ENCODE peak calls at places on chromosomes 1 and 21, in eight cellular contexts. B, T, P, D, Q, X, L and K are unnamed samples.

GRCh38 chr1:198935371-198935921 is 296.6 kb downstream of the PTPRC start:
- DNase-seq in B (peak; percentile 98), T (peak; percentile 92), P (peak; percentile 57), D (peak; percentile 69), Q (peak; percentile 57), X (peak; percentile 84), L (peak; percentile 25), K (peak; percentile 63)

GRCh38 chr1:94616503-94616902 is 74.9 kb upstream of the F3 start:
- DNase-seq in B (no peak), T (no peak), P (no peak), D (no peak), Q (no peak), X (no peak), L (no peak), K (no peak)

GRCh38 chr1:168469690-168470089 is 74.1 kb downstream of the XCL2 start:
- DNase-seq in B (peak; percentile 17), T (peak; percentile 85), P (peak; percentile 47), D (peak; percentile 34), Q (peak; percentile 35), X (peak; percentile 95), L (peak; percentile 21), K (peak; percentile 23)

GRCh38 chr1:57258616-57259330 is 165.1 kb downstream of the DAB1 start:
- DNase-seq in B (no peak), T (no peak), P (no peak), D (no peak), Q (no peak), X (no peak), L (no peak), K (no peak)

GRCh38 chr1:230797376-230798186 is 50.4 kb downstream of the CAPN9 start:
- DNase-seq in B (peak; percentile 50), T (peak; percentile 44), P (peak; percentile 64), D (peak; percentile 64), Q (peak; percentile 69), X (peak; percentile 82), L (peak; percentile 49), K (peak; percentile 72)

GRCh38 chr1:240031414-240031813 is 60.3 kb upstream of the FMN2 start:
- DNase-seq in B (peak; percentile 55), T (no peak), P (no peak), D (no peak), Q (no peak), X (no peak), L (peak; percentile 18), K (no peak)

GRCh38 chr1:99992760-99993467 is 23.1 kb downstream of the SLC35A3 start:
- DNase-seq in B (no peak), T (peak; percentile 11), P (no peak), D (no peak), Q (no peak), X (no peak), L (no peak), K (peak; percentile 49)

GRCh38 chr21:35697321-35697808 is 363.0 kb downstream of the SETD4 start:
- DNase-seq in B (no peak), T (no peak), P (peak; percentile 62), D (peak; percentile 71), Q (no peak), X (peak; percentile 88), L (no peak), K (peak; percentile 96)

GRCh38 chr1:41672173-41672572 is 187.7 kb upstream of the EDN2 start:
- DNase-seq in B (no peak), T (no peak), P (no peak), D (peak; percentile 35), Q (no peak), X (no peak), L (peak; percentile 47), K (no peak)

GRCh38 chr21:33864150-33864549 is 51.5 kb downstream of the ATP5PO start:
- DNase-seq in B (no peak), T (no peak), P (no peak), D (no peak), Q (no peak), X (no peak), L (no peak), K (no peak)

GRCh38 chr1:48066951-48067350 is 69.8 kb upstream of the TRABD2B start:
- DNase-seq in B (no peak), T (no peak), P (peak; percentile 31), D (no peak), Q (no peak), X (no peak), L (no peak), K (no peak)

GRCh38 chr21:16580661-16581060 is 850.9 kb downstream of the USP25 start:
- DNase-seq in B (no peak), T (no peak), P (no peak), D (no peak), Q (no peak), X (no peak), L (no peak), K (peak; percentile 52)

GRCh38 chr1:214187933-214188332 is 93.0 kb upstream of the SMYD2 start:
- DNase-seq in B (no peak), T (no peak), P (no peak), D (no peak), Q (no peak), X (no peak), L (no peak), K (no peak)

DNA sequence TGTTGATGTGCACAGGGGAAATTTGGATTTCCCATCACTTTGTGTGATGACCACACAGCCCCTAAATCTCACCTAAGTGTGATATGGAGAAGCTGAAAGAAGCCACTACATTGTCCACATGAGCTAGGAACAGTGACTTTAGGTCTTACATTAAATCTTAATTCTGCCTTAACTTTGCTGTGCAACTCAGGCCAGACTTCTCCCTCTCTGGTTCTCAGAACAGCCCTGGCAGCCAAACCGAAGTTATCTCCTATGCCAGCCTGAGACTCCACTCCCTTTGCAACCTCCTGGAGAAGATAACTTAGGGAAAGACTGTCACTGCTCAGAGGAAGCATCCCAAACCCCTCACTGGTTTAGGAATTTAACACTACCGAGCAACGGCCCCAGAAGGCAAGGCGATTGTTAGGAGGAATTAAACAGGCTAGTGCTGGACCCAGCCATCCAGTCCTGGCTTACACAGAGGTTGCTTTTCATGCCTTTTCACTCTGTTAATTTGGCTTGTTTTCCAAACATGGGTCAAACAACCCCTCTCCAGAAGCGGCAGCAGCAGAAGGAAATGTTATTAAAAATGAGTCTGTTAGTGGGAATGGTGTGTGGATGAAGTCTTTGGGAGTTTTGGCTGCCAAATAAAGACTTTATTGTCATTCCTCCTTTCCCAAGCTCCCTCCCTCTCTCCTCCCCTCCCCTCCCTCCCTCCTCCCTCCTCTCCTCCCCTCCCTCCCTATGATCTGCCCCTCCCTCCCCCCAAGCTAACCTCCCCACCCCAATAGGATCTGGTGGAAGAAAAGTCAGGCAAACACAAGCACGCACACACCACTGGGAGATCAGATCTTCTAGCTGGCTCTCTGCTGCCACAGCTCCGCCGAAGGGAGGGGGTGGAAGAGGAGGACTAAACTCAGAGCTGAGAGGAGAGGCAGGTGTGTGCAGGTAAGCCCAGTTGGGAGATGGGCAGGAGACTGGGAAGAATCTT is at the start of gene PRELP:
- DNase-seq in B (no peak), T (no peak), P (no peak), D (peak; percentile 37), Q (peak; percentile 91), X (no peak), L (no peak), K (peak; percentile 52)
- TF ChIP-seq POLR2A in B (no peak), T (no peak), P (no peak), D (no peak), Q (peak; percentile 56), X (no peak), L (no peak), K (no peak)

DNA sequence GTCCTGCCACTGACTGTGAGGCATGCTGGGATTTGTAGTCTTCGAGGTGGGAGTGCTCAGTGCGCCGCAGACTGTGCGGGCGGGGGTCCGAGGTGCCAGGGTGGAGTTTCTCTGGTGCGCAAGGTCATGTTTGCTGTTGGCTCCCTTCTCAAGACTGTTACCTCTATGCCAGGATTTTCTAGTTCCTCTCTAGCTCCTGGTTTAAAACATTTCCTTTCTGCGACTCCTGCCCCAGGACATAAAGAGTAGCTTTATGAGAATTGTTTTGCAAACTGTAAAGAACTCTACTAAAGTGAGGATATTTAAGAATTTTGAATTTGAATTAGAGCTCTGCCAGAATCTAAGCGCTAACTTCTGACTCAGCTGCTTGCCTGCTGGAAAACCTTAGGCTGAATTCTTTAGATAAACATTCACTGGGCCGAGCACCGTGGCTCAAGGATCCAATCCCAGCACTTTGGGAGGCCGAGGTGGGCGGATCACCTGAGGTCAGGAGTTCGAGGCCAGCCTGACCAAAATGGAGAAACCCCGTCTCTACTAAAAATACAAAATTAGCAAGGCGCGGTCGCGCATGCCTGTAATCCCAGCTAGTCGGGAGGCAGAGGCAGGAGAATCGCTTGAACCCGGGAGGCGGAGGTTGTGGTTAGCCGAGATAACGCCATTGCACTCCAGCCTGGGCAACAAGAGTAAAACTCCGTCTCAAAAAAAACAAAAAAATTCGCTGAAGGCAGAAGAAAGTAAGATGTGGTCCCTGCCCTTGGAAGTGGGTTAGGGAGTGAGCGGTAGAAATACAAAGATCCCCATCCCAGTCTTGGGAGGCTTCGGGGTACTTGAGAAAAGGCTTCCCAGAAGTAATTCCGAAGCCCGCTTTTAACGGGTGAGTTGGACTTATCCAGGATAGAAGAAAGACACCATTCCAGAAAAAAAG is 992 bp upstream of the USP48 start:
- DNase-seq in B (peak; percentile 95), T (peak; percentile 97), P (no peak), D (peak; percentile 97), Q (no peak), X (peak; percentile 79), L (peak; percentile 66), K (peak; percentile 23)
- TF ChIP-seq POLR2A in B (no peak), T (no peak), P (no peak), D (no peak), Q (no peak), X (no peak), L (peak; percentile 4), K (no peak)

GRCh38 chr1:43493661-43494450 is 36.8 kb upstream of the PTPRF start:
- DNase-seq in B (no peak), T (no peak), P (no peak), D (no peak), Q (no peak), X (no peak), L (no peak), K (no peak)
- TF ChIP-seq POLR2A in B (no peak), T (no peak), P (no peak), D (no peak), Q (no peak), X (no peak), L (no peak), K (no peak)

DNA sequence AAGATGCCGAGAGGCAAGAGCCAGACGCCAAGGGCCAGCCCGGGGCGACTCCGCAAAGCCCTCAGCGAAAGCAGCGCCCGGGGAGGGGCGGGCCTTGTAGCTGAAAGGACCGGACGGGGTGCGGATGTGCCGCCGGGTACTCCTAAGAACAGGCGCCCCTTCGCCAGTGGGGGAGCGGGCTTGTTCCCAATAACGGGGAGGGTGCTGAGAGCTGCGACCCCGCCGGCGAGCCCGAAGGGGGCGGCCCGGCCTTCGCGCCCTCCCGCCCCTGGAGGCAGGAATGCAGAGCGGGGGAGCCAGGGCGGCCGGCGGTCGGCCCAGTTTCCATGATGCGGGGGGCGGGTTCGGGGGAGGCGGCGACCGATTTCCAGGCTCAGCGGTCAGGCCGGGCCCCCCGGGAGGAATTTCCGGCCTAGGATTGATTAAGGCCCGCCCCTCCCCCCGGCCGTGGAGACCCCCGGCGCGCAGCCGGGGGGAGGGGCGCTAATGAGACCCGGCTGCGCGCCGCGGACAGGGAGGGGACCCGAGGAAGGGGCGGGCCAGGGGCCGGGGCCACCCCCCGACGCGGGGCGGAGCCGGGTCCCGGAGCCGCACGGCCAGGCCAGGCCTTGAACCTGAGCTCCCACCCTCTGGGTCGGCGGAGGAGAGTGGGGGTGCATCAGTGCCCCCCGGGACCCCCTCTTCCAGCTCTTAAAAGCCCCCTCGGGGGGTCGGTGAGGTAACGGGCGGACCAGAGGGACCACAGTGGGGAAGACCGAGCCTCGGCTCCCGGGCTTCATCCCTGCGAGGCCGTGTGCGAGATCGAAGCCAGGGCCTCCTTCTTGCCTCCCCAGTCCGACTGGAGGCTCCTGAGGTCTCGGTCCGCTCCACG is 898 bp upstream of the TMEM200B start:
- DNase-seq in B (peak; percentile 72), T (peak; percentile 67), P (peak; percentile 67), D (peak; percentile 63), Q (peak; percentile 90), X (peak; percentile 78), L (peak; percentile 71), K (peak; percentile 52)
- TF ChIP-seq POLR2A in B (peak; percentile 26), T (no peak), P (peak; percentile 66), D (no peak), Q (peak; percentile 86), X (no peak), L (peak; percentile 46), K (no peak)